ENCODE peak calls at places on chromosome 22, in nine cellular contexts. One of them, this sample, is unnamed.

GRCh38 chr22:42891696-42892095 is 34.6 kb upstream of the ARFGAP3 start:
- DNase-seq in stomach: no peak
- DNase-seq in H1: no peak
- DNase-seq in endothelial cell of umbilical vein: no peak
- DNase-seq in upper lobe of left lung: no peak
- DNase-seq in HepG2: no peak
- DNase-seq in HCT116: no peak
- DNase-seq in GM12878: no peak
- DNase-seq in K562: no peak
- DNase-seq in this sample: no peak

GRCh38 chr22:38071421-38072321 is 12.3 kb downstream of the SLC16A8 start:
- DNase-seq in H1: no peak
- DNase-seq in stomach: no peak
- DNase-seq in HCT116: no peak
- DNase-seq in upper lobe of left lung: no peak
- DNase-seq in HepG2: no peak
- DNase-seq in endothelial cell of umbilical vein: no peak
- DNase-seq in GM12878: no peak
- DNase-seq in K562: no peak
- DNase-seq in this sample: no peak

GRCh38 chr22:39712938-39713525 is 142.5 kb downstream of the CACNA1I start:
- DNase-seq in GM12878: no peak
- DNase-seq in H1: no peak
- DNase-seq in HCT116: no peak
- DNase-seq in endothelial cell of umbilical vein: no peak
- DNase-seq in upper lobe of left lung: no peak
- DNase-seq in HepG2: no peak
- DNase-seq in K562: no peak
- DNase-seq in stomach: no peak
- DNase-seq in this sample: no peak

GRCh38 chr22:46737105-46737975 is 712 bp downstream of the CERK start:
- DNase-seq in HCT116: no peak
- DNase-seq in HepG2: no peak
- DNase-seq in stomach: no peak
- DNase-seq in upper lobe of left lung: peak
- DNase-seq in GM12878: no peak
- DNase-seq in K562: peak
- DNase-seq in endothelial cell of umbilical vein: peak
- DNase-seq in H1: peak
- DNase-seq in this sample: no peak

GRCh38 chr22:45468872-45469572 is 33.7 kb upstream of the FBLN1 start:
- DNase-seq in GM12878: no peak
- DNase-seq in K562: no peak
- DNase-seq in endothelial cell of umbilical vein: no peak
- DNase-seq in HCT116: no peak
- DNase-seq in stomach: no peak
- DNase-seq in HepG2: no peak
- DNase-seq in upper lobe of left lung: no peak
- DNase-seq in H1: no peak
- DNase-seq in this sample: no peak

GRCh38 chr22:30636226-30637077 is 871 bp downstream of the SLC35E4 start:
- DNase-seq in H1: peak
- DNase-seq in HepG2: no peak
- DNase-seq in HCT116: no peak
- DNase-seq in stomach: peak
- DNase-seq in K562: no peak
- DNase-seq in upper lobe of left lung: peak
- DNase-seq in endothelial cell of umbilical vein: peak
- DNase-seq in GM12878: no peak
- DNase-seq in this sample: peak

GRCh38 chr22:37431366-37431765 is 4.1 kb upstream of the ELFN2 start:
- DNase-seq in stomach: no peak
- DNase-seq in H1: no peak
- DNase-seq in HepG2: peak
- DNase-seq in upper lobe of left lung: no peak
- DNase-seq in HCT116: peak
- DNase-seq in GM12878: no peak
- DNase-seq in K562: no peak
- DNase-seq in endothelial cell of umbilical vein: peak
- DNase-seq in this sample: no peak

GRCh38 chr22:50733521-50734342 is 4.3 kb upstream of the ACR start:
- DNase-seq in H1: peak
- DNase-seq in K562: no peak
- DNase-seq in GM12878: no peak
- DNase-seq in HepG2: no peak
- DNase-seq in HCT116: no peak
- DNase-seq in stomach: no peak
- DNase-seq in endothelial cell of umbilical vein: no peak
- DNase-seq in upper lobe of left lung: peak
- DNase-seq in this sample: no peak

GRCh38 chr22:39382410-39382809 is 17.2 kb upstream of the TAB1 start:
- DNase-seq in upper lobe of left lung: no peak
- DNase-seq in K562: no peak
- DNase-seq in GM12878: peak
- DNase-seq in H1: no peak
- DNase-seq in endothelial cell of umbilical vein: no peak
- DNase-seq in stomach: no peak
- DNase-seq in HepG2: no peak
- DNase-seq in HCT116: no peak
- DNase-seq in this sample: no peak

GRCh38 chr22:28582806-28583205 is 96.8 kb downstream of the TTC28 start:
- DNase-seq in K562: no peak
- DNase-seq in upper lobe of left lung: no peak
- DNase-seq in H1: no peak
- DNase-seq in HepG2: no peak
- DNase-seq in stomach: no peak
- DNase-seq in endothelial cell of umbilical vein: no peak
- DNase-seq in HCT116: no peak
- DNase-seq in GM12878: no peak
- DNase-seq in this sample: no peak

GRCh38 chr22:39414886-39415285 is 15.3 kb downstream of the TAB1 start:
- DNase-seq in endothelial cell of umbilical vein: no peak
- DNase-seq in HepG2: no peak
- DNase-seq in K562: no peak
- DNase-seq in H1: no peak
- DNase-seq in upper lobe of left lung: no peak
- DNase-seq in stomach: no peak
- DNase-seq in GM12878: no peak
- DNase-seq in HCT116: no peak
- DNase-seq in this sample: no peak

GRCh38 chr22:23203452-23204124 is 23.3 kb downstream of the BCR start:
- DNase-seq in stomach: no peak
- DNase-seq in H1: no peak
- DNase-seq in upper lobe of left lung: no peak
- DNase-seq in endothelial cell of umbilical vein: no peak
- DNase-seq in GM12878: no peak
- DNase-seq in HCT116: no peak
- DNase-seq in K562: no peak
- DNase-seq in HepG2: no peak
- DNase-seq in this sample: no peak

GRCh38 chr22:41873391-41873790 is 40.5 kb downstream of the SREBF2 start:
- DNase-seq in GM12878: no peak
- DNase-seq in stomach: no peak
- DNase-seq in HepG2: no peak
- DNase-seq in H1: no peak
- DNase-seq in K562: no peak
- DNase-seq in upper lobe of left lung: no peak
- DNase-seq in endothelial cell of umbilical vein: no peak
- DNase-seq in HCT116: no peak
- DNase-seq in this sample: no peak

GRCh38 chr22:41181349-41182241 is 23.5 kb upstream of the L3MBTL2 start:
- DNase-seq in H1: no peak
- DNase-seq in K562: no peak
- DNase-seq in HepG2: no peak
- DNase-seq in GM12878: no peak
- DNase-seq in endothelial cell of umbilical vein: peak
- DNase-seq in upper lobe of left lung: peak
- DNase-seq in stomach: no peak
- DNase-seq in HCT116: no peak
- DNase-seq in this sample: no peak

GRCh38 chr22:37300551-37301017 is 18.3 kb downstream of the CYTH4 start:
- DNase-seq in GM12878: no peak
- DNase-seq in HepG2: no peak
- DNase-seq in H1: no peak
- DNase-seq in stomach: no peak
- DNase-seq in endothelial cell of umbilical vein: no peak
- DNase-seq in HCT116: no peak
- DNase-seq in upper lobe of left lung: peak
- DNase-seq in K562: no peak
- DNase-seq in this sample: no peak

GRCh38 chr22:26923498-26923897 is 266.1 kb downstream of the MIAT start:
- DNase-seq in K562: no peak
- DNase-seq in stomach: no peak
- DNase-seq in HCT116: no peak
- DNase-seq in H1: no peak
- DNase-seq in upper lobe of left lung: no peak
- DNase-seq in endothelial cell of umbilical vein: no peak
- DNase-seq in GM12878: no peak
- DNase-seq in HepG2: no peak
- DNase-seq in this sample: no peak

GRCh38 chr22:37244922-37245722 is 1.1 kb upstream of the RAC2 start:
- DNase-seq in stomach: no peak
- DNase-seq in H1: no peak
- DNase-seq in HCT116: no peak
- DNase-seq in GM12878: no peak
- DNase-seq in upper lobe of left lung: peak
- DNase-seq in K562: no peak
- DNase-seq in HepG2: no peak
- DNase-seq in endothelial cell of umbilical vein: no peak
- DNase-seq in this sample: no peak

GRCh38 chr22:30277547-30278344 is 11.1 kb upstream of the OSM start:
- DNase-seq in GM12878: no peak
- DNase-seq in upper lobe of left lung: no peak
- DNase-seq in endothelial cell of umbilical vein: peak
- DNase-seq in HepG2: no peak
- DNase-seq in K562: no peak
- DNase-seq in H1: no peak
- DNase-seq in HCT116: no peak
- DNase-seq in stomach: no peak
- DNase-seq in this sample: no peak

DNA sequence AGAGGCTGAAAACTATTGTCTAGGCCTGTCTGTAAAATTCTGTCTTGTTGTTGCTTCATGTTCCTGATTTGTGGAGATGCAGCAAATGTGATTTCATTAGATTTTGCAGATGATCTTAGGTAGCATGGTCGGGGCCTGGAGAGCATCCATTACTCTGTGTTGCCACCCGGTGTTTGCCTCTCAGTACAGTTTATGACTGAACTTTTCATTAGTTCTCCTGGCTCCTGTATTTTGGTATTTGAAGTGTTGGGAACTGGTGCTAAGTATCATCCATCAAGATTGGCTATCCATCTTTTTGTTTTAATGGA is 7.7 kb downstream of the YWHAH start:
- DNase-seq in H1: no peak
- DNase-seq in GM12878: no peak
- DNase-seq in HepG2: no peak
- DNase-seq in K562: no peak
- DNase-seq in stomach: no peak
- DNase-seq in upper lobe of left lung: no peak
- DNase-seq in endothelial cell of umbilical vein: peak
- DNase-seq in HCT116: no peak
- DNase-seq in this sample: no peak
- TF ChIP-seq CTCF in H1: peak
- TF ChIP-seq CTCF in GM12878: peak
- TF ChIP-seq CTCF in HepG2: peak
- TF ChIP-seq CTCF in K562: no peak
- TF ChIP-seq CTCF in stomach: no peak
- TF ChIP-seq CTCF in upper lobe of left lung: no peak
- TF ChIP-seq CTCF in endothelial cell of umbilical vein: no peak
- TF ChIP-seq CTCF in HCT116: peak
- TF ChIP-seq CTCF in this sample: no peak

DNA sequence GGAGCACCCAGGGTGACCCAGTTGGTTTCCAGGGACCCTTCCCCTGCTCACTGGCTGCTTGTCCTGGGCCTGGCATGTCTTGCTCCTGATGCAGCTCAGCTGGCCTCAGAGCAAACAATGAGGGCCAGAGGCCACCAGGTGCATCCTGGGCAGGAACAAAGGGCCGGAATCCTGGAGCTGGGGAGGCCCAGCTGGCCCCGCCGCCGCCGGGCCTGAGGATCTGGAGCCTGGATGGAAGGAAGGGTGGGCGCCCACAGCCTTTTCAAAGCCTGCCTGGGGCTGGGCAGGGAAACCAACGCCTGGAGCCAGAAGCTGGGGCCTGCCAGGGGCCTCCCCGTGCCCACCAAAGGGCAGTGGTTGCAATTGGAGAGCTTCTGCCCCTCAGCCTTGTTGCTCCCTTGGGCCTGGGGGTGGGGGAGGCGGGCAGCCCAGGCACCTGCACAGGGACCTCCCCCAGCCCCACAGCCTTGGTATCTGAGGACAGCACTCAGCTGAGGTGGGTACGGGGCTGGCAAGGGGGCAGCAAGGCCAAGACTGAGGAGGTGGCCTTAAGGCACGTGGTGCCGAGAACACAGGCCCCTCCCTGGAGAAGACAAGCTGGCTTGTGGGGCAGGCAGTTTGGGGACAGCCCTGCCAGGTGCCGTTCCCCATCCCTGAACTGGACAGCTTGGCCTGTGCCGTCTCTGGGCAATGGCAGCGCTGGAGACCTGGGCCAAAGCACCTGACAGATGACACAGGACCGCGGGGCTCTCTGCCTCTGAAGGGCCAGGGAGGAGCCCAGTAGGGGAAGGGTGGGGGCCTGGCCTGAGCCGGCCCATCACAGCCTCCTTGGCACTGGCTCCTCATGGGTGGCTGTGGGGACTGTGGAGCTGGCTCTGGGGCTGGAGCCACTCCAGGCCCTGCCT is 7.1 kb upstream of the ADORA2A start:
- DNase-seq in stomach: no peak
- DNase-seq in HCT116: no peak
- DNase-seq in HepG2: peak
- DNase-seq in H1: no peak
- DNase-seq in K562: no peak
- DNase-seq in GM12878: no peak
- DNase-seq in endothelial cell of umbilical vein: peak
- DNase-seq in upper lobe of left lung: no peak
- DNase-seq in this sample: no peak
- TF ChIP-seq POLR2AphosphoS5 in stomach: peak
- TF ChIP-seq POLR2AphosphoS5 in HCT116: no peak
- TF ChIP-seq POLR2AphosphoS5 in HepG2: no peak
- TF ChIP-seq POLR2AphosphoS5 in H1: no peak
- TF ChIP-seq POLR2AphosphoS5 in K562: no peak
- TF ChIP-seq POLR2AphosphoS5 in GM12878: no peak
- TF ChIP-seq POLR2AphosphoS5 in endothelial cell of umbilical vein: peak
- TF ChIP-seq POLR2AphosphoS5 in upper lobe of left lung: peak
- TF ChIP-seq POLR2AphosphoS5 in this sample: no peak

GRCh38 chr22:44342347-44342956 is 29.7 kb upstream of the SHISAL1 start:
- DNase-seq in GM12878: no peak
- DNase-seq in HCT116: no peak
- DNase-seq in upper lobe of left lung: no peak
- DNase-seq in HepG2: no peak
- DNase-seq in endothelial cell of umbilical vein: no peak
- DNase-seq in H1: no peak
- DNase-seq in stomach: no peak
- DNase-seq in K562: no peak
- DNase-seq in this sample: no peak
- H3K27ac ChIP-seq in GM12878: no peak
- H3K27ac ChIP-seq in HCT116: no peak
- H3K27ac ChIP-seq in upper lobe of left lung: no peak
- H3K27ac ChIP-seq in HepG2: no peak
- H3K27ac ChIP-seq in endothelial cell of umbilical vein: no peak
- H3K27ac ChIP-seq in H1: no peak
- H3K27ac ChIP-seq in stomach: peak
- H3K27ac ChIP-seq in K562: no peak
- H3K27ac ChIP-seq in this sample: peak

GRCh38 chr22:19477321-19478085 is 1.5 kb downstream of the UFD1 start:
- DNase-seq in stomach: no peak
- DNase-seq in upper lobe of left lung: no peak
- DNase-seq in HepG2: peak
- DNase-seq in HCT116: no peak
- DNase-seq in K562: no peak
- DNase-seq in GM12878: no peak
- DNase-seq in endothelial cell of umbilical vein: peak
- DNase-seq in H1: no peak
- DNase-seq in this sample: no peak
- TF ChIP-seq CTCF in stomach: no peak
- TF ChIP-seq CTCF in upper lobe of left lung: no peak
- TF ChIP-seq CTCF in HepG2: peak
- TF ChIP-seq CTCF in HCT116: no peak
- TF ChIP-seq CTCF in K562: peak
- TF ChIP-seq CTCF in GM12878: peak
- TF ChIP-seq CTCF in endothelial cell of umbilical vein: peak
- TF ChIP-seq CTCF in H1: no peak
- TF ChIP-seq CTCF in this sample: no peak

This sample was measured in prostate gland.